ENCODE peak calls at places on chromosomes 5 and 9, in six cellular contexts. T is K562, L is GM12878, U is HCT116, X is H1, E is HepG2. F is an unnamed sample.
A peak's percentile ranks its signal among the peaks of the same experiment; 100 is the strongest.

GRCh38 chr5:178440163-178440545 is 150.0 kb downstream of the COL23A1 start:
- DNase-seq in L (no peak), E (no peak), U (no peak), T (no peak), X (no peak), F (no peak)

GRCh38 chr9:85521331-85522197 is 220.2 kb downstream of the AGTPBP1 start:
- DNase-seq in L (no peak), U (no peak), E (no peak), T (no peak), X (no peak), F (no peak)

GRCh38 chr9:134681061-134681661 is 39.6 kb downstream of the COL5A1 start:
- DNase-seq in L (no peak), T (no peak), U (no peak), X (no peak), E (no peak), F (no peak)

GRCh38 chr5:176542135-176542595 is 5.0 kb upstream of the RNF44 start:
- DNase-seq in E (no peak), U (no peak), T (peak; percentile 73), X (no peak), L (no peak), F (peak; percentile 67)

GRCh38 chr9:135345775-135346433 is 133.7 kb upstream of the PPP1R26 start:
- DNase-seq in T (no peak), E (no peak), U (no peak), L (no peak), X (no peak), F (peak; percentile 5)

GRCh38 chr5:170377027-170377426 is 12.1 kb downstream of the KCNMB1 start:
- DNase-seq in X (no peak), L (no peak), U (no peak), T (no peak), E (no peak), F (no peak)

GRCh38 chr9:80615964-80616363 is 1044.2 kb downstream of the TLE4 start:
- DNase-seq in E (no peak), T (no peak), L (no peak), X (no peak), U (no peak), F (no peak)

GRCh38 chr9:86135374-86135773 is 36.0 kb upstream of the GOLM1 start:
- DNase-seq in L (no peak), E (no peak), X (no peak), U (no peak), T (no peak), F (no peak)

GRCh38 chr9:87667164-87667738 is 58.7 kb upstream of the CTSL start:
- DNase-seq in T (peak; percentile 42), X (no peak), E (peak; percentile 50), U (peak; percentile 23), L (no peak), F (peak; percentile 41)

GRCh38 chr5:147464211-147464610 is 45.7 kb downstream of the DPYSL3 start:
- DNase-seq in U (peak; percentile 19), E (peak; percentile 11), T (peak; percentile 5), X (no peak), L (no peak), F (peak; percentile 46)

GRCh38 chr9:93280661-93281259 is 96.8 kb downstream of the WNK2 start:
- DNase-seq in U (no peak), E (no peak), T (no peak), X (no peak), L (no peak), F (no peak)

GRCh38 chr5:53303105-53303504 is 177.3 kb upstream of the FST start:
- DNase-seq in T (no peak), E (no peak), L (no peak), X (no peak), U (no peak), F (no peak)

GRCh38 chr9:88953401-88954029 is 37.8 kb upstream of the S1PR3 start:
- DNase-seq in T (no peak), X (no peak), L (no peak), E (peak; percentile 5), U (no peak), F (no peak)

GRCh38 chr9:109721021-109721420 is 59.0 kb upstream of the PALM2AKAP2 start:
- DNase-seq in L (no peak), U (no peak), X (no peak), E (no peak), T (no peak), F (no peak)

GRCh38 chr5:101160002-101160401 is 256.9 kb upstream of the ST8SIA4 start:
- DNase-seq in L (no peak), U (no peak), T (no peak), X (no peak), E (no peak), F (no peak)

GRCh38 chr5:118968925-118969375 is 19.4 kb downstream of the DTWD2 start:
- DNase-seq in E (peak; percentile 37), T (peak; percentile 11), U (no peak), X (no peak), L (no peak), F (no peak)

GRCh38 chr9:70053864-70054263 is 10.2 kb downstream of the MAMDC2 start:
- DNase-seq in L (no peak), E (no peak), U (peak; percentile 31), X (no peak), T (no peak), F (no peak)

GRCh38 chr5:81393783-81394718 is at the start of gene ACOT12:
- DNase-seq in U (no peak), E (no peak), X (no peak), L (no peak), T (no peak), F (peak; percentile 59)

GRCh38 chr9:88628114-88628513 is 93.1 kb downstream of the NXNL2 start:
- DNase-seq in X (no peak), L (no peak), U (no peak), T (no peak), E (no peak), F (no peak)

GRCh38 chr5:16152601-16153568 is 26.7 kb downstream of the MARCHF11 start:
- DNase-seq in E (no peak), T (no peak), U (no peak), L (no peak), X (no peak), F (no peak)

GRCh38 chr5:10232386-10232785 is 17.3 kb downstream of the ATPSCKMT start:
- DNase-seq in E (no peak), L (no peak), X (no peak), U (no peak), T (no peak), F (no peak)

GRCh38 chr5:151264113-151264512 is 11.1 kb downstream of the GM2A start:
- DNase-seq in L (no peak), U (no peak), X (no peak), T (no peak), E (no peak), F (no peak)

GRCh38 chr9:130341128-130341527 is 75.6 kb downstream of the HMCN2 start:
- DNase-seq in E (no peak), X (no peak), L (no peak), U (no peak), T (no peak), F (no peak)

GRCh38 chr5:43338856-43339255 is 25.6 kb upstream of the HMGCS1 start:
- DNase-seq in E (no peak), X (no peak), T (no peak), L (no peak), U (no peak), F (no peak)

GRCh38 chr5:41903892-41904799 is at the start of gene RIMOC1:
- DNase-seq in U (peak; percentile 97), L (peak; percentile 98), E (peak; percentile 99), X (peak; percentile 97), T (peak; percentile 100), F (peak; percentile 98)

GRCh38 chr5:41908374-41909079 is 4.4 kb downstream of the RIMOC1 start:
- DNase-seq in T (no peak), U (no peak), X (no peak), E (no peak), L (no peak), F (no peak)

GRCh38 chr5:41903382-41903891 is 707 bp upstream of the RIMOC1 start:
- DNase-seq in X (no peak), L (no peak), U (no peak), E (no peak), T (no peak), F (no peak)
- TF ChIP-seq SP1 in X (no peak), L (no peak), U (no peak), E (no peak), T (no peak), F (no peak)

GRCh38 chr5:146296245-146296644 is 42.4 kb upstream of the POU4F3 start:
- DNase-seq in U (no peak), T (no peak), X (no peak), L (no peak), E (no peak), F (no peak)
- TF ChIP-seq MAX in U (no peak), T (no peak), X (no peak), L (no peak), E (no peak), F (no peak)

DNA sequence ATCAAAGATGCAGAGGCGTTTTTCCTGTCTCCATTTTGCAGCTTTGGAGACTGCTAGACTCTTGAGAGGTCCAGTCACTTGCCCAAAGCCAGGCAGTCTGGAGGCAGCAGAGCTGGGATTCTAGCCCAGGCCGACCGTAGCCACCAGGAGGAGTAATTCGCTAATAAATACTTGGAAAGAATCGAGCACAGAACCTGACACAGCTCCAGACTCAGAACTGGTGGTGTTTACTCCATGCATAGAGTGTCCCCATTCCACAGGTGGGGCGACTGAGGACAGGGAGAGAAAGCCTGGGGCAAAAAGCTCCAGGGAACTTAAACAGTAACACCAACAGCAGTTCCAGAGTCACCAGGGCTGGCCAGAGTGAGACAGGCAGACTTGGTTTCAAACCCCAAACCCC is 10.7 kb upstream of the CERCAM start:
- DNase-seq in L (no peak), X (no peak), E (peak; percentile 24), T (peak; percentile 55), U (no peak), F (peak; percentile 50)
- TF ChIP-seq SP1 in L (no peak), X (no peak), E (no peak), T (no peak), U (no peak), F (no peak)

GRCh38 chr5:87650284-87650683 is 237.6 kb upstream of the CCNH start:
- DNase-seq in L (no peak), U (no peak), E (no peak), X (no peak), T (no peak), F (no peak)
- TF ChIP-seq MAX in L (no peak), U (no peak), E (no peak), X (no peak), T (no peak), F (no peak)

GRCh38 chr5:6449465-6450158 is 953 bp downstream of the UBE2QL1 start:
- DNase-seq in L (no peak), U (no peak), X (no peak), E (no peak), T (no peak), F (no peak)
- TF ChIP-seq SP1 in L (no peak), U (no peak), X (no peak), E (no peak), T (no peak), F (no peak)

GRCh38 chr5:172496671-172497371 is 42.5 kb upstream of the SH3PXD2B start:
- DNase-seq in T (no peak), X (no peak), E (no peak), L (no peak), U (no peak), F (no peak)
- TF ChIP-seq MAX in T (no peak), X (no peak), E (no peak), L (no peak), U (no peak), F (no peak)

GRCh38 chr9:136777359-136777758 is 13.0 kb upstream of the LCN15 start:
- DNase-seq in E (no peak), L (no peak), X (no peak), T (no peak), U (no peak), F (no peak)
- TF ChIP-seq SP1 in E (no peak), L (no peak), X (no peak), T (no peak), U (no peak), F (no peak)

F was measured in WTC11.